ENCODE peak calls at places on chromosome 10, in ten cellular contexts. S is frontal cortex; J is NCI-H1417; Z is left cardiac atrium; E is IMR-90; O is heart right ventricle; F is iPS DF 6.9; V is endothelial cell; I is C1 segment of cervical spinal cord; U is stimulated activated CD8-positive, alpha-beta memory T cell treated with anti-CD3 and anti-CD28 coated beads, Interleukin-12 subunit alpha, Interleukin-12 subunit beta, amount 100 ng/mL, for 4 hours. D is an unnamed sample.

GRCh38 chr10:74987339-74988054 is 124.0 kb upstream of the SAMD8 start:
- DNase-seq in S (no peak), J (no peak), Z (no peak), E (no peak), O (no peak), F (no peak), V (no peak), I (no peak), U (no peak), D (no peak)

GRCh38 chr10:52879181-52879607 is 106.6 kb upstream of the MBL2 start:
- DNase-seq in S (no peak), J (no peak), Z (no peak), E (peak), O (no peak), F (no peak), V (no peak), I (no peak), U (no peak), D (no peak)

GRCh38 chr10:30510184-30510931 is 76.4 kb downstream of the MAP3K8 start:
- DNase-seq in S (no peak), J (no peak), Z (no peak), E (peak), O (no peak), F (no peak), V (no peak), I (no peak), U (no peak), D (no peak)

GRCh38 chr10:44968101-44968886 is 8.7 kb downstream of the RASSF4 start:
- DNase-seq in S (no peak), J (no peak), Z (peak), E (no peak), O (no peak), F (no peak), V (no peak), I (no peak), U (no peak), D (no peak)

GRCh38 chr10:22760025-22760424 is 45.6 kb upstream of the PIP4K2A start:
- DNase-seq in S (no peak), J (no peak), Z (no peak), E (no peak), O (no peak), F (no peak), V (no peak), I (no peak), U (no peak), D (no peak)

GRCh38 chr10:57905866-57906265 is 361.8 kb downstream of the IPMK start:
- DNase-seq in S (no peak), J (no peak), Z (no peak), E (no peak), O (no peak), F (no peak), V (no peak), I (no peak), U (no peak), D (no peak)

GRCh38 chr10:79321951-79322350 is 25.3 kb upstream of the PPIF start:
- DNase-seq in S (no peak), J (no peak), Z (no peak), E (no peak), O (no peak), F (no peak), V (no peak), I (no peak), U (no peak), D (no peak)

GRCh38 chr10:42938351-42938750 is 138.5 kb upstream of the RET start:
- DNase-seq in S (no peak), J (no peak), Z (no peak), E (no peak), O (no peak), F (no peak), V (no peak), I (no peak), U (no peak), D (no peak)

GRCh38 chr10:3995302-3996210 is 210.5 kb upstream of the KLF6 start:
- DNase-seq in S (no peak), J (no peak), Z (no peak), E (peak), O (no peak), F (no peak), V (no peak), I (no peak), U (no peak), D (no peak)

GRCh38 chr10:58400609-58401008 is 15.4 kb downstream of the TFAM start:
- DNase-seq in S (no peak), J (no peak), Z (no peak), E (peak), O (no peak), F (no peak), V (no peak), I (no peak), U (no peak), D (no peak)

GRCh38 chr10:89250814-89251416 is 660 bp downstream of the LIPA start:
- DNase-seq in S (no peak), J (peak), Z (no peak), E (no peak), O (no peak), F (no peak), V (no peak), I (no peak), U (no peak), D (no peak)

GRCh38 chr10:2207246-2207922 is 470.1 kb upstream of the ADARB2 start:
- DNase-seq in S (no peak), J (no peak), Z (no peak), E (no peak), O (no peak), F (no peak), V (no peak), I (no peak), U (no peak), D (no peak)

GRCh38 chr10:108249940-108250339 is 1085.4 kb upstream of the SORCS1 start:
- DNase-seq in S (no peak), J (no peak), Z (no peak), E (no peak), O (no peak), F (no peak), V (no peak), I (no peak), U (no peak), D (no peak)

GRCh38 chr10:23055424-23056191 is 39.8 kb upstream of the MSRB2 start:
- DNase-seq in S (no peak), J (peak), Z (no peak), E (no peak), O (no peak), F (no peak), V (no peak), I (no peak), U (no peak), D (no peak)

GRCh38 chr10:86876748-86877147 is 80.7 kb downstream of the MMRN2 start:
- DNase-seq in S (no peak), J (no peak), Z (no peak), E (peak), O (no peak), F (no peak), V (no peak), I (no peak), U (no peak), D (no peak)

GRCh38 chr10:117137911-117138642 is at the start of gene VAX1:
- DNase-seq in S (no peak), J (peak), Z (no peak), E (no peak), O (no peak), F (no peak), V (peak), I (no peak), U (no peak), D (no peak)

GRCh38 chr10:114412907-114413386 is 8.6 kb upstream of the AFAP1L2 start:
- DNase-seq in S (no peak), J (no peak), Z (peak), E (peak), O (no peak), F (no peak), V (no peak), I (no peak), U (no peak), D (peak)

GRCh38 chr10:63110940-63111339 is 22.2 kb upstream of the NRBF2 start:
- DNase-seq in S (no peak), J (no peak), Z (no peak), E (no peak), O (no peak), F (no peak), V (no peak), I (no peak), U (no peak), D (no peak)